ENCODE peak calls at places on chromosomes 7 and 10, in eight cellular contexts. One of them, this sample, is unnamed.

GRCh38 chr10:88879754-88880286 is at the start of gene STAMBPL1:
- DNase-seq in keratinocyte: no peak
- DNase-seq in hepatocyte: peak
- DNase-seq in GM12878: peak
- DNase-seq in neuronal stem cell: no peak
- DNase-seq in K562: no peak
- DNase-seq in SK-N-SH: no peak
- DNase-seq in neural progenitor cell: no peak
- DNase-seq in this sample: no peak

GRCh38 chr10:73879296-73880173 is 5.2 kb upstream of the CAMK2G start:
- DNase-seq in hepatocyte: peak
- DNase-seq in keratinocyte: no peak
- DNase-seq in neuronal stem cell: peak
- DNase-seq in SK-N-SH: peak
- DNase-seq in K562: peak
- DNase-seq in neural progenitor cell: peak
- DNase-seq in GM12878: no peak
- DNase-seq in this sample: peak

GRCh38 chr7:30403477-30403876 is 75.1 kb downstream of the NOD1 start:
- DNase-seq in neural progenitor cell: no peak
- DNase-seq in SK-N-SH: no peak
- DNase-seq in hepatocyte: no peak
- DNase-seq in K562: peak
- DNase-seq in keratinocyte: peak
- DNase-seq in GM12878: no peak
- DNase-seq in neuronal stem cell: no peak
- DNase-seq in this sample: no peak

GRCh38 chr10:99329891-99330674 is 927 bp downstream of the CNNM1 start:
- DNase-seq in neural progenitor cell: peak
- DNase-seq in SK-N-SH: peak
- DNase-seq in GM12878: no peak
- DNase-seq in hepatocyte: peak
- DNase-seq in neuronal stem cell: peak
- DNase-seq in K562: no peak
- DNase-seq in keratinocyte: no peak
- DNase-seq in this sample: peak

GRCh38 chr10:73886085-73886529 is 11.8 kb upstream of the CAMK2G start:
- DNase-seq in neural progenitor cell: peak
- DNase-seq in K562: peak
- DNase-seq in SK-N-SH: peak
- DNase-seq in GM12878: no peak
- DNase-seq in hepatocyte: peak
- DNase-seq in neuronal stem cell: peak
- DNase-seq in keratinocyte: no peak
- DNase-seq in this sample: peak

GRCh38 chr10:80468002-80468401 is 13.9 kb downstream of the TSPAN14 start:
- DNase-seq in keratinocyte: no peak
- DNase-seq in neural progenitor cell: peak
- DNase-seq in K562: peak
- DNase-seq in hepatocyte: no peak
- DNase-seq in SK-N-SH: peak
- DNase-seq in GM12878: no peak
- DNase-seq in neuronal stem cell: no peak
- DNase-seq in this sample: peak

GRCh38 chr10:93204494-93205485 is 131.1 kb downstream of the CYP26A1 start:
- DNase-seq in SK-N-SH: no peak
- DNase-seq in neuronal stem cell: no peak
- DNase-seq in hepatocyte: no peak
- DNase-seq in K562: no peak
- DNase-seq in keratinocyte: no peak
- DNase-seq in neural progenitor cell: no peak
- DNase-seq in GM12878: no peak
- DNase-seq in this sample: no peak

GRCh38 chr7:43658718-43659548 is 70.4 kb downstream of the COA1 start:
- DNase-seq in keratinocyte: peak
- DNase-seq in GM12878: no peak
- DNase-seq in K562: no peak
- DNase-seq in hepatocyte: no peak
- DNase-seq in neural progenitor cell: no peak
- DNase-seq in SK-N-SH: no peak
- DNase-seq in neuronal stem cell: no peak
- DNase-seq in this sample: no peak

GRCh38 chr10:86099542-86100334 is 266.9 kb downstream of the GRID1 start:
- DNase-seq in GM12878: no peak
- DNase-seq in hepatocyte: no peak
- DNase-seq in SK-N-SH: no peak
- DNase-seq in K562: no peak
- DNase-seq in neural progenitor cell: no peak
- DNase-seq in keratinocyte: no peak
- DNase-seq in neuronal stem cell: no peak
- DNase-seq in this sample: no peak

GRCh38 chr10:128186959-128187787 is 61.0 kb upstream of the MKI67 start:
- DNase-seq in neural progenitor cell: no peak
- DNase-seq in SK-N-SH: peak
- DNase-seq in K562: no peak
- DNase-seq in neuronal stem cell: no peak
- DNase-seq in keratinocyte: no peak
- DNase-seq in hepatocyte: no peak
- DNase-seq in GM12878: no peak
- DNase-seq in this sample: no peak

GRCh38 chr10:97714401-97715258 is 1.1 kb downstream of the MARVELD1 start:
- DNase-seq in neural progenitor cell: peak
- DNase-seq in SK-N-SH: peak
- DNase-seq in GM12878: no peak
- DNase-seq in neuronal stem cell: no peak
- DNase-seq in keratinocyte: peak
- DNase-seq in hepatocyte: peak
- DNase-seq in K562: peak
- DNase-seq in this sample: peak

GRCh38 chr7:149261321-149261828 is 621 bp upstream of the ZNF783 start:
- DNase-seq in GM12878: no peak
- DNase-seq in K562: no peak
- DNase-seq in neural progenitor cell: peak
- DNase-seq in keratinocyte: no peak
- DNase-seq in neuronal stem cell: no peak
- DNase-seq in hepatocyte: peak
- DNase-seq in SK-N-SH: peak
- DNase-seq in this sample: no peak

GRCh38 chr10:69176823-69177222 is 3.2 kb upstream of the SUPV3L1 start:
- DNase-seq in GM12878: no peak
- DNase-seq in neuronal stem cell: no peak
- DNase-seq in neural progenitor cell: no peak
- DNase-seq in SK-N-SH: no peak
- DNase-seq in K562: no peak
- DNase-seq in hepatocyte: no peak
- DNase-seq in keratinocyte: no peak
- DNase-seq in this sample: no peak

GRCh38 chr7:70432567-70433001 is 699.4 kb upstream of the GALNT17 start:
- DNase-seq in neuronal stem cell: no peak
- DNase-seq in neural progenitor cell: no peak
- DNase-seq in GM12878: no peak
- DNase-seq in K562: no peak
- DNase-seq in keratinocyte: no peak
- DNase-seq in SK-N-SH: no peak
- DNase-seq in hepatocyte: no peak
- DNase-seq in this sample: no peak

GRCh38 chr10:33539137-33539536 is 204.7 kb upstream of the NRP1 start:
- DNase-seq in K562: no peak
- DNase-seq in keratinocyte: no peak
- DNase-seq in hepatocyte: no peak
- DNase-seq in GM12878: no peak
- DNase-seq in neuronal stem cell: no peak
- DNase-seq in SK-N-SH: no peak
- DNase-seq in neural progenitor cell: peak
- DNase-seq in this sample: no peak

GRCh38 chr7:42967391-42967790 is 35.2 kb downstream of the MRPL32 start:
- DNase-seq in neuronal stem cell: no peak
- DNase-seq in SK-N-SH: no peak
- DNase-seq in K562: no peak
- DNase-seq in GM12878: no peak
- DNase-seq in keratinocyte: no peak
- DNase-seq in neural progenitor cell: no peak
- DNase-seq in hepatocyte: no peak
- DNase-seq in this sample: no peak

GRCh38 chr7:1810961-1811849 is 141.1 kb downstream of the ELFN1 start:
- DNase-seq in neuronal stem cell: no peak
- DNase-seq in keratinocyte: no peak
- DNase-seq in SK-N-SH: no peak
- DNase-seq in neural progenitor cell: no peak
- DNase-seq in hepatocyte: peak
- DNase-seq in K562: no peak
- DNase-seq in GM12878: no peak
- DNase-seq in this sample: no peak

DNA sequence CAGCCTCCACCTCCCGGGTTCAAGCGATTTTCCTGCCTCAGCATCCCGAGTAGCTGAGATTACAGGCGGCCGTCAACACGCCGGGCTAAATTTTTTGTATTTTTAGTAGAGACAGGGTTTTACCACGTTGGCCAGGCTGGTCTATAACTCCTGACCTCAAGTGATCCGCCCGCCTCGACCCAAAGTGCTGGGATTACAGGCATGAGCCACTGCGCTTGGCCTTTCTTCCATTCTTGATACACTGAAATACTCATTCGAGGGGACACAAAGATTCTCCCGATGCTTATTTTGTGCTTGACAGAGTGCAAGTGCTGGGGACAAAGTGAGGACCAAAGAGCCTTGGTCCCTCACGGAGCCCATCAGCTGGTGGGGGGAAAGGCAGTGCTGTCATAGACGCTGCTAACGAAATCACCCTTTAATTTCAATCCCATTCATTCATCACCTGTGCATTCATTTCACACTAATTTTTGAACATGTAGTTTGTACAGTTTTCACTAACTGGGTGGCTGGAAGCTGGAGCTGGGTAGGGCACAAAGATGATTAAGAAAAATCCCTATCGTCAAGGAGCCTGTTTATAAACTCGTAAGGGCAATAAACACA is 621 bp upstream of the FAM133B start:
- DNase-seq in neuronal stem cell: no peak
- DNase-seq in SK-N-SH: no peak
- DNase-seq in hepatocyte: no peak
- DNase-seq in keratinocyte: no peak
- DNase-seq in neural progenitor cell: peak
- DNase-seq in GM12878: no peak
- DNase-seq in K562: no peak
- DNase-seq in this sample: no peak
- H3K27ac ChIP-seq in neuronal stem cell: no peak
- H3K27ac ChIP-seq in SK-N-SH: no peak
- H3K27ac ChIP-seq in hepatocyte: no peak
- H3K27ac ChIP-seq in keratinocyte: no peak
- H3K27ac ChIP-seq in neural progenitor cell: no peak
- H3K27ac ChIP-seq in GM12878: no peak
- H3K27ac ChIP-seq in K562: no peak
- H3K27ac ChIP-seq in this sample: no peak

GRCh38 chr7:27106906-27107250 is 4.4 kb upstream of the HOXA2 start:
- DNase-seq in neural progenitor cell: no peak
- DNase-seq in SK-N-SH: no peak
- DNase-seq in GM12878: no peak
- DNase-seq in hepatocyte: no peak
- DNase-seq in neuronal stem cell: no peak
- DNase-seq in K562: no peak
- DNase-seq in keratinocyte: no peak
- DNase-seq in this sample: no peak
- H2AFZ ChIP-seq in neural progenitor cell: no peak
- H2AFZ ChIP-seq in SK-N-SH: no peak
- H2AFZ ChIP-seq in GM12878: no peak
- H2AFZ ChIP-seq in hepatocyte: no peak
- H2AFZ ChIP-seq in neuronal stem cell: peak
- H2AFZ ChIP-seq in K562: no peak
- H2AFZ ChIP-seq in keratinocyte: no peak
- H2AFZ ChIP-seq in this sample: no peak

GRCh38 chr7:51019891-51020855 is 237.5 kb upstream of the GRB10 start:
- DNase-seq in K562: no peak
- DNase-seq in neural progenitor cell: no peak
- DNase-seq in hepatocyte: no peak
- DNase-seq in neuronal stem cell: no peak
- DNase-seq in GM12878: no peak
- DNase-seq in keratinocyte: no peak
- DNase-seq in SK-N-SH: no peak
- DNase-seq in this sample: no peak
- H3K27ac ChIP-seq in K562: no peak
- H3K27ac ChIP-seq in neural progenitor cell: no peak
- H3K27ac ChIP-seq in hepatocyte: peak
- H3K27ac ChIP-seq in neuronal stem cell: no peak
- H3K27ac ChIP-seq in GM12878: no peak
- H3K27ac ChIP-seq in keratinocyte: no peak
- H3K27ac ChIP-seq in SK-N-SH: no peak
- H3K27ac ChIP-seq in this sample: no peak

GRCh38 chr10:31318854-31319601 is at the start of gene ZEB1:
- DNase-seq in GM12878: no peak
- DNase-seq in neural progenitor cell: peak
- DNase-seq in SK-N-SH: peak
- DNase-seq in keratinocyte: peak
- DNase-seq in hepatocyte: peak
- DNase-seq in K562: peak
- DNase-seq in neuronal stem cell: peak
- DNase-seq in this sample: peak

GRCh38 chr10:31318382-31318853 is 598 bp upstream of the ZEB1 start:
- DNase-seq in keratinocyte: no peak
- DNase-seq in K562: peak
- DNase-seq in GM12878: peak
- DNase-seq in neuronal stem cell: no peak
- DNase-seq in SK-N-SH: peak
- DNase-seq in hepatocyte: peak
- DNase-seq in neural progenitor cell: peak
- DNase-seq in this sample: peak

GRCh38 chr10:31319602-31320178 is 674 bp downstream of the ZEB1 start:
- DNase-seq in GM12878: no peak
- DNase-seq in K562: peak
- DNase-seq in neuronal stem cell: no peak
- DNase-seq in hepatocyte: peak
- DNase-seq in keratinocyte: no peak
- DNase-seq in neural progenitor cell: peak
- DNase-seq in SK-N-SH: peak
- DNase-seq in this sample: no peak

GRCh38 chr10:31317171-31317570 is 1.8 kb upstream of the ZEB1 start:
- DNase-seq in neural progenitor cell: no peak
- DNase-seq in K562: no peak
- DNase-seq in neuronal stem cell: no peak
- DNase-seq in keratinocyte: no peak
- DNase-seq in GM12878: no peak
- DNase-seq in SK-N-SH: no peak
- DNase-seq in hepatocyte: no peak
- DNase-seq in this sample: no peak

DNA sequence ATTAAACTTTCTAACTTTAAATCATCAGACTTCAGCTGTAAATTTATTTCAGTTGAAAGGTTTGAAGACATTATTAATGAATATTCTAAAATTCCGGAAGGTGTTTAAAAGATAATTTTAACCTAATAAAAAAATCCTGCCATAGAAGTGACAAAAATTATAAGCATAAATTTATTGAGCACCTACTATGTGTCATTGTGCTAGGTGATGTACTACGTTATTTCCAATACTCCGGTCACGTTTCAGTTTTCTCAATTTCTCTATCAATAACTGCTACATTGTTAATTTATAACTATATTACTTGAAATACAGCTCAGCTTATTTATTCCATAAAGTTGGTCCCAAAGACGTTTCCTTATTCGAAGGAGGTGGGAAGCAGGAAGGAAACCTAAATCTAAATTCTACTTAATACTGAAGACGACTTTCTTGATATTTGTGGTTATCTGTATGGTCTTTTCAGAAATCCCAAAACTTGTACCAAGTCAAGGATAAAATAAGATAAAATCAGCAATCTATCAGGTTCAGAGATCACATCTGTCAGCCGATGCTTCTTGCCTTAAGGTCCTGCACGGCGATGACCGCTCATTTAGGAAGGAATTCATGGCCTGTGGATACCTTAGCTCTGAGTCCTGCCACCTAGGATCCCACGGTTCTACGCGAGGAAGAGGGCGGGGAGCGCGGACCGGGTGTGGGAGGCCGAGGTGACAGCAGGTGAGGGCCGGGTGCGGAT is 1.2 kb upstream of the ZEB1 start:
- DNase-seq in keratinocyte: no peak
- DNase-seq in hepatocyte: no peak
- DNase-seq in GM12878: no peak
- DNase-seq in SK-N-SH: no peak
- DNase-seq in K562: peak
- DNase-seq in neuronal stem cell: no peak
- DNase-seq in neural progenitor cell: peak
- DNase-seq in this sample: no peak
- H2AFZ ChIP-seq in keratinocyte: peak
- H2AFZ ChIP-seq in hepatocyte: peak
- H2AFZ ChIP-seq in GM12878: peak
- H2AFZ ChIP-seq in SK-N-SH: peak
- H2AFZ ChIP-seq in K562: peak
- H2AFZ ChIP-seq in neuronal stem cell: peak
- H2AFZ ChIP-seq in neural progenitor cell: no peak
- H2AFZ ChIP-seq in this sample: no peak